ENCODE peak calls at places on chromosome 17, in nine cellular contexts. One of them, this sample, is unnamed. For H3K9me3, the result is how much of the 10 kb centered on the place peaks cover.

GRCh38 chr17:59634632-59635561 is 15.2 kb downstream of the CLTC start:
- DNase-seq in ovary: no peak
- DNase-seq in A549: no peak
- DNase-seq in suprapubic skin: no peak
- DNase-seq in transverse colon: no peak
- DNase-seq in GM12878: no peak
- DNase-seq in sigmoid colon: no peak
- DNase-seq in K562: no peak
- DNase-seq in upper lobe of left lung: no peak
- DNase-seq in this sample: no peak

GRCh38 chr17:68108313-68109000 is 72.9 kb downstream of the KPNA2 start:
- DNase-seq in GM12878: no peak
- DNase-seq in transverse colon: no peak
- DNase-seq in K562: no peak
- DNase-seq in upper lobe of left lung: no peak
- DNase-seq in ovary: no peak
- DNase-seq in suprapubic skin: no peak
- DNase-seq in A549: no peak
- DNase-seq in sigmoid colon: no peak
- DNase-seq in this sample: no peak

GRCh38 chr17:20028436-20028835 is 19.3 kb downstream of the SPECC1 start:
- DNase-seq in ovary: no peak
- DNase-seq in GM12878: no peak
- DNase-seq in K562: no peak
- DNase-seq in upper lobe of left lung: no peak
- DNase-seq in transverse colon: no peak
- DNase-seq in sigmoid colon: no peak
- DNase-seq in suprapubic skin: no peak
- DNase-seq in A549: no peak
- DNase-seq in this sample: no peak

GRCh38 chr17:38797091-38797490 is 2.3 kb downstream of the PIP4K2B start:
- DNase-seq in upper lobe of left lung: no peak
- DNase-seq in ovary: no peak
- DNase-seq in suprapubic skin: no peak
- DNase-seq in sigmoid colon: no peak
- DNase-seq in K562: no peak
- DNase-seq in A549: no peak
- DNase-seq in transverse colon: no peak
- DNase-seq in GM12878: no peak
- DNase-seq in this sample: no peak

GRCh38 chr17:32755045-32755805 is 121.7 kb downstream of the MYO1D start:
- DNase-seq in upper lobe of left lung: no peak
- DNase-seq in sigmoid colon: no peak
- DNase-seq in transverse colon: no peak
- DNase-seq in suprapubic skin: no peak
- DNase-seq in ovary: no peak
- DNase-seq in A549: peak
- DNase-seq in GM12878: no peak
- DNase-seq in K562: peak
- DNase-seq in this sample: no peak

GRCh38 chr17:9571201-9571600 is 4.4 kb downstream of the STX8 start:
- DNase-seq in suprapubic skin: no peak
- DNase-seq in upper lobe of left lung: no peak
- DNase-seq in sigmoid colon: no peak
- DNase-seq in K562: no peak
- DNase-seq in GM12878: no peak
- DNase-seq in A549: no peak
- DNase-seq in transverse colon: no peak
- DNase-seq in ovary: no peak
- DNase-seq in this sample: no peak

GRCh38 chr17:63171428-63172205 is 205.6 kb downstream of the TANC2 start:
- DNase-seq in K562: no peak
- DNase-seq in A549: no peak
- DNase-seq in ovary: no peak
- DNase-seq in transverse colon: no peak
- DNase-seq in sigmoid colon: no peak
- DNase-seq in GM12878: no peak
- DNase-seq in upper lobe of left lung: no peak
- DNase-seq in suprapubic skin: no peak
- DNase-seq in this sample: no peak

GRCh38 chr17:42118545-42118944 is 2.6 kb downstream of the KAT2A start:
- DNase-seq in K562: peak
- DNase-seq in A549: peak
- DNase-seq in upper lobe of left lung: no peak
- DNase-seq in sigmoid colon: no peak
- DNase-seq in transverse colon: no peak
- DNase-seq in GM12878: no peak
- DNase-seq in suprapubic skin: no peak
- DNase-seq in ovary: no peak
- DNase-seq in this sample: peak

GRCh38 chr17:83082435-83082834 is 3.0 kb downstream of the METRNL start:
- DNase-seq in GM12878: no peak
- DNase-seq in A549: no peak
- DNase-seq in suprapubic skin: no peak
- DNase-seq in ovary: no peak
- DNase-seq in K562: no peak
- DNase-seq in transverse colon: no peak
- DNase-seq in sigmoid colon: no peak
- DNase-seq in upper lobe of left lung: no peak
- DNase-seq in this sample: no peak

GRCh38 chr17:83081561-83082201 is 2.3 kb downstream of the METRNL start:
- DNase-seq in K562: no peak
- DNase-seq in upper lobe of left lung: no peak
- DNase-seq in A549: no peak
- DNase-seq in transverse colon: peak
- DNase-seq in GM12878: no peak
- DNase-seq in sigmoid colon: peak
- DNase-seq in ovary: no peak
- DNase-seq in suprapubic skin: no peak
- DNase-seq in this sample: peak

GRCh38 chr17:83079766-83080616 is 582 bp downstream of the METRNL start:
- DNase-seq in ovary: peak
- DNase-seq in A549: peak
- DNase-seq in K562: no peak
- DNase-seq in GM12878: no peak
- DNase-seq in upper lobe of left lung: peak
- DNase-seq in sigmoid colon: no peak
- DNase-seq in transverse colon: no peak
- DNase-seq in suprapubic skin: no peak
- DNase-seq in this sample: no peak

GRCh38 chr17:83079340-83079747 is at the start of gene METRNL:
- DNase-seq in sigmoid colon: peak
- DNase-seq in ovary: peak
- DNase-seq in GM12878: no peak
- DNase-seq in upper lobe of left lung: peak
- DNase-seq in K562: peak
- DNase-seq in A549: peak
- DNase-seq in transverse colon: peak
- DNase-seq in suprapubic skin: no peak
- DNase-seq in this sample: peak

DNA sequence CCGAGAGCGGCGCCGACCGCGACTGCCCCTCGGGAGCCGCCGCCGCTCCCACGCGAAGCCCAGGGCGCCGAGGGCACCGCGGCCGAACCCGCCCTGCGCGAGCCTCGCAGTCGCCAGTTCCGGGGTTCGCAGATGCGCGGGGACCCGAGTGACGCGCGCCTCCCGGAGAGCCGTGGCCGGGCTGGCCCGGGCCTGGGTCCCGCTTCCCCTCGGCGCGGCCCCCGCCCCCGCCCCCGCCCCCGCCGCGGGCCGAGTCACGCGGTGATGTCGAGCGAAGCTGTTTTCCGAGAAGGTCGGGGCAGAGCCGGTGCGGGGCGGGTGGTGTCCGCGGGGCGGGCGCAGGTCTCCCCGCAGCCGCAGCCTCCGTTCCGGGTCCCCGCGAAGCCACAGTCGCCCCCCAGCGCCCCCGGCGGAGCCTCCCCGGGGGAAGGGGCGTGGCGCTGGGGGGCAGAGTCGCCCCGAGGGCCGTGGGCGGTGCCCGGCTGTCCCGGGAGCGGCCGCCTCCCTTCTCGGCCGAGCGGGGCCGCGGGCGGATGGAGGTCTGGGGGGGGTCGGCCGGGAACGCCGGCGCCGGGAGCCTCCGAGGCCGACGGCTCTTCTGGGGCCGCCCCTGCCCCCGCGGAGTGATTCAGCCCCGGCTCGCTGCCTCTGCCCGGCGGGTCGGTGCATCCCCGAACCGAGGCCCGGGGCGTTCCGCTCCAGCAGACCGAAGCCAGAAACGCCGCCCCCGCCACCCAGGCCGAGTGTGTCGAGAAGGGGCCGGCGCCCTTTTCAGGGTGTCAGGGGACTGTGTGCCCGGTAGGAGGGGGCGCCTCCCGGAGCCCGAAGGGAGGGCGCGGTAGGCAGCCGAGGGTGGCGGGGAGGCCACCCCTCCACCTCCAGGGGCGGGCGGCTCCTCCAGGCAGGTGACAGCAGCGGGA is 1.5 kb downstream of the METRNL start:
- DNase-seq in sigmoid colon: no peak
- DNase-seq in A549: no peak
- DNase-seq in suprapubic skin: no peak
- DNase-seq in GM12878: no peak
- DNase-seq in upper lobe of left lung: peak
- DNase-seq in ovary: peak
- DNase-seq in transverse colon: peak
- DNase-seq in K562: peak
- DNase-seq in this sample: peak
- TF ChIP-seq POLR2A in sigmoid colon: no peak
- TF ChIP-seq POLR2A in A549: no peak
- TF ChIP-seq POLR2A in suprapubic skin: no peak
- TF ChIP-seq POLR2A in GM12878: no peak
- TF ChIP-seq POLR2A in upper lobe of left lung: no peak
- TF ChIP-seq POLR2A in ovary: no peak
- TF ChIP-seq POLR2A in transverse colon: no peak
- TF ChIP-seq POLR2A in K562: no peak
- TF ChIP-seq POLR2A in this sample: no peak

GRCh38 chr17:70582777-70583176 is 413.4 kb downstream of the KCNJ2 start:
- DNase-seq in upper lobe of left lung: no peak
- DNase-seq in K562: no peak
- DNase-seq in A549: no peak
- DNase-seq in GM12878: no peak
- DNase-seq in suprapubic skin: no peak
- DNase-seq in ovary: no peak
- DNase-seq in transverse colon: no peak
- DNase-seq in sigmoid colon: no peak
- DNase-seq in this sample: no peak

GRCh38 chr17:70584255-70584654 is 414.9 kb downstream of the KCNJ2 start:
- DNase-seq in GM12878: no peak
- DNase-seq in transverse colon: no peak
- DNase-seq in sigmoid colon: no peak
- DNase-seq in upper lobe of left lung: no peak
- DNase-seq in suprapubic skin: no peak
- DNase-seq in K562: no peak
- DNase-seq in ovary: no peak
- DNase-seq in A549: no peak
- DNase-seq in this sample: no peak

GRCh38 chr17:70588003-70588402 is 418.7 kb downstream of the KCNJ2 start:
- DNase-seq in K562: no peak
- DNase-seq in A549: no peak
- DNase-seq in sigmoid colon: no peak
- DNase-seq in upper lobe of left lung: no peak
- DNase-seq in suprapubic skin: no peak
- DNase-seq in transverse colon: no peak
- DNase-seq in GM12878: no peak
- DNase-seq in ovary: no peak
- DNase-seq in this sample: no peak
- H3K9me3 ChIP-seq in K562: under half
- H3K9me3 ChIP-seq in A549: under half
- H3K9me3 ChIP-seq in sigmoid colon: under half
- H3K9me3 ChIP-seq in upper lobe of left lung: under half
- H3K9me3 ChIP-seq in suprapubic skin: under half
- H3K9me3 ChIP-seq in transverse colon: under half
- H3K9me3 ChIP-seq in GM12878: under half
- H3K9me3 ChIP-seq in ovary: under half
- H3K9me3 ChIP-seq in this sample: under half

GRCh38 chr17:74738051-74738996 is 1.3 kb downstream of the RAB37 start:
- DNase-seq in sigmoid colon: no peak
- DNase-seq in upper lobe of left lung: no peak
- DNase-seq in transverse colon: peak
- DNase-seq in K562: no peak
- DNase-seq in A549: no peak
- DNase-seq in suprapubic skin: no peak
- DNase-seq in GM12878: peak
- DNase-seq in ovary: no peak
- DNase-seq in this sample: peak

GRCh38 chr17:74739227-74739831 is 2.3 kb downstream of the RAB37 start:
- DNase-seq in upper lobe of left lung: no peak
- DNase-seq in ovary: no peak
- DNase-seq in suprapubic skin: no peak
- DNase-seq in A549: no peak
- DNase-seq in transverse colon: no peak
- DNase-seq in sigmoid colon: no peak
- DNase-seq in K562: no peak
- DNase-seq in GM12878: no peak
- DNase-seq in this sample: no peak

GRCh38 chr17:74734256-74734655 is 2.8 kb upstream of the RAB37 start:
- DNase-seq in GM12878: no peak
- DNase-seq in ovary: no peak
- DNase-seq in upper lobe of left lung: no peak
- DNase-seq in transverse colon: no peak
- DNase-seq in A549: no peak
- DNase-seq in suprapubic skin: no peak
- DNase-seq in K562: no peak
- DNase-seq in sigmoid colon: no peak
- DNase-seq in this sample: no peak

GRCh38 chr17:74737299-74738050 is 419 bp downstream of the RAB37 start:
- DNase-seq in transverse colon: peak
- DNase-seq in GM12878: no peak
- DNase-seq in suprapubic skin: no peak
- DNase-seq in sigmoid colon: no peak
- DNase-seq in A549: peak
- DNase-seq in upper lobe of left lung: peak
- DNase-seq in K562: no peak
- DNase-seq in ovary: no peak
- DNase-seq in this sample: no peak

DNA sequence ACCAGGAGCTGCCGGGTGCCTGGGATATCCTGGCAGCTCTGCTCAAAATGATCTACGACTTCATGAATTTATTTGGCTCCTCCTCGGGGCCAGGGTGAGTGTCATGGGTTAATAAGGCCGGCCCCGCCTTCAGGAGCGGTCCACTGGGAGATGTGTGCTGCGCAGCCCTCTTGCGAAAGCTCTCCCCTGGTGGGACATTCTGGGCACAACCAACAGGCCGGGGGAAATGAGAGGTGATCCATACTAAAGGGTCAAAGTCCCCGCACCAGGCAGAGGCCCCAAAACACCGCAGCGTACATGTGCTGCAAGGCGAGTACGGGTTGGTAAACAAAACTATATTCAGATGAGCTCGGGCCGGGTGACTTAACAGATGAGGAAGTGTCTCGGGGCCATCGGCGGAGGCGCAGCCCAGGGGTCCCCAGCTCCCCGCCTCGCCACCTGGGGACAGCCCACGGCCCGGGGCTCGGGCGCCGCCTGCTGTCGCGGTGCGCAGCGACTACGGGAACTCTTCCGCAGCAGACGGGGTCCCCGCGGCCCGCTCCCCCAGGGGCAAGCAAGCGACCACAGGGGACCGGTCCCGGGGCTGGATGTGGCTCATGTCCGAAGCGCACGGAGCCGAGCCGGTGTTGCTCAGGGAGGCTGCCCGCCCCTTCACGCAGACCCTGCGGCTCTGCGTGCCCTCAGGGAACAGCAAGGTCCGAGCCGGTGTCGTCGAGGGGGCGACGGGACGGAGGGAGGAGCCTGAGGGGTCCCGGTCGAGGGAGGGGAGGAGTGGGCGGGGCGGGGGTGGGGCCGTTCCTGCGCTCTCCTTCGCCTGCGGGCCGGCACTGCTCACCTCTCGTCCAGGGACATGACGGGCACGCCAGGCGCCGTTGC is at the start of gene RAB37:
- DNase-seq in suprapubic skin: no peak
- DNase-seq in GM12878: no peak
- DNase-seq in transverse colon: peak
- DNase-seq in A549: peak
- DNase-seq in sigmoid colon: no peak
- DNase-seq in ovary: no peak
- DNase-seq in K562: no peak
- DNase-seq in upper lobe of left lung: peak
- DNase-seq in this sample: peak
- TF ChIP-seq EP300 in suprapubic skin: no peak
- TF ChIP-seq EP300 in GM12878: no peak
- TF ChIP-seq EP300 in transverse colon: no peak
- TF ChIP-seq EP300 in A549: no peak
- TF ChIP-seq EP300 in sigmoid colon: no peak
- TF ChIP-seq EP300 in ovary: no peak
- TF ChIP-seq EP300 in K562: no peak
- TF ChIP-seq EP300 in upper lobe of left lung: no peak
- TF ChIP-seq EP300 in this sample: no peak

GRCh38 chr17:80989586-80989913 is 2.1 kb upstream of the CHMP6 start:
- DNase-seq in K562: no peak
- DNase-seq in GM12878: no peak
- DNase-seq in ovary: no peak
- DNase-seq in upper lobe of left lung: no peak
- DNase-seq in transverse colon: no peak
- DNase-seq in sigmoid colon: no peak
- DNase-seq in A549: no peak
- DNase-seq in suprapubic skin: no peak
- DNase-seq in this sample: no peak

GRCh38 chr17:80990921-80991644 is 558 bp upstream of the CHMP6 start:
- DNase-seq in GM12878: no peak
- DNase-seq in suprapubic skin: no peak
- DNase-seq in sigmoid colon: no peak
- DNase-seq in A549: no peak
- DNase-seq in ovary: peak
- DNase-seq in K562: no peak
- DNase-seq in transverse colon: no peak
- DNase-seq in upper lobe of left lung: no peak
- DNase-seq in this sample: no peak

GRCh38 chr17:80992948-80993624 is 1.4 kb downstream of the CHMP6 start:
- DNase-seq in K562: no peak
- DNase-seq in GM12878: no peak
- DNase-seq in transverse colon: no peak
- DNase-seq in ovary: peak
- DNase-seq in A549: no peak
- DNase-seq in suprapubic skin: no peak
- DNase-seq in upper lobe of left lung: peak
- DNase-seq in sigmoid colon: no peak
- DNase-seq in this sample: no peak

GRCh38 chr17:80992077-80992947 is 671 bp downstream of the CHMP6 start:
- DNase-seq in suprapubic skin: no peak
- DNase-seq in sigmoid colon: no peak
- DNase-seq in GM12878: no peak
- DNase-seq in ovary: peak
- DNase-seq in K562: no peak
- DNase-seq in upper lobe of left lung: peak
- DNase-seq in A549: no peak
- DNase-seq in transverse colon: peak
- DNase-seq in this sample: no peak

DNA sequence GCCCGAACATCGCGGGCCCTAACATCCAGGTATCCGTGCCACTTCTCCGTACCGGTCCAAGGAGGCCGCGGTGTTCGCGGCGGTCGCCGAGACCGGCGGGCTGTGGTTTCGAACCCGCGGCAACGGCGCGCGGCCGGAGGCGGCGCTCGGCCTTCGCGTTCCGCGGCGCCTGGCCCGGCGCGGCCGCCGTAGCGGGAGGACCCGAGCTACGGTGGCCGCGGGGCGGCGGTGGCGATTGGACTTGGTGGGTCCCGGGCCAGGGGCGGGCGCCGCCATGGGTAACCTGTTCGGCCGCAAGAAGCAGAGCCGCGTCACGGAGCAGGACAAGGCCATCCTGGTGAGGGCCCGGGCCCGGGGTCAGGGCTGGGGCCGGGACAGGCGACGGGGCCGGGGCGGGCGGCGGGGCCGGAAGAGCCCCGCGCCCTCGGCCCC is at the start of gene CHMP6:
- DNase-seq in sigmoid colon: peak
- DNase-seq in ovary: peak
- DNase-seq in transverse colon: peak
- DNase-seq in A549: peak
- DNase-seq in suprapubic skin: peak
- DNase-seq in K562: peak
- DNase-seq in GM12878: no peak
- DNase-seq in upper lobe of left lung: peak
- DNase-seq in this sample: peak
- TF ChIP-seq POLR2A in sigmoid colon: no peak
- TF ChIP-seq POLR2A in ovary: no peak
- TF ChIP-seq POLR2A in transverse colon: no peak
- TF ChIP-seq POLR2A in A549: peak
- TF ChIP-seq POLR2A in suprapubic skin: no peak
- TF ChIP-seq POLR2A in K562: no peak
- TF ChIP-seq POLR2A in GM12878: peak
- TF ChIP-seq POLR2A in upper lobe of left lung: no peak
- TF ChIP-seq POLR2A in this sample: no peak